ENCODE peak calls at places on chromosomes 16 and 17, in seven cellular contexts. B is CD8-positive, alpha-beta T cell; M is WERI-Rb-1; W is GM23248; D is neural progenitor cell; L is CD8-positive, alpha-beta memory T cell; V is cardiac muscle cell. X is an unnamed sample.

GRCh38 chr17:83054518-83055125 is 24.8 kb upstream of the METRNL start:
- DNase-seq in B (no peak), M (no peak), W (no peak), D (no peak), L (no peak), V (no peak), X (no peak)

GRCh38 chr16:31213877-31214704 is at the start of gene TRIM72:
- DNase-seq in B (no peak), M (no peak), W (no peak), D (no peak), L (no peak), V (no peak), X (no peak)

GRCh38 chr16:155031-155398 is 2.6 kb downstream of the HBZ start:
- DNase-seq in B (no peak), M (no peak), W (no peak), D (no peak), L (no peak), V (no peak), X (no peak)

GRCh38 chr17:77110006-77110374 is 30.8 kb upstream of the SEC14L1 start:
- DNase-seq in B (no peak), M (no peak), W (peak; percentile 43), D (peak; percentile 76), L (no peak), V (no peak), X (no peak)

GRCh38 chr17:51427259-51428255 is 167.2 kb downstream of the UTP18 start:
- DNase-seq in B (peak; percentile 61), M (no peak), W (no peak), D (no peak), L (peak; percentile 23), V (no peak), X (no peak)

GRCh38 chr16:81517630-81518438 is 73.2 kb downstream of the CMIP start:
- DNase-seq in B (no peak), M (no peak), W (peak; percentile 71), D (no peak), L (no peak), V (no peak), X (no peak)

GRCh38 chr17:29505826-29506225 is 61.0 kb downstream of the ABHD15 start:
- DNase-seq in B (no peak), M (no peak), W (no peak), D (no peak), L (no peak), V (no peak), X (no peak)

GRCh38 chr17:48335858-48336500 is 94.0 kb downstream of the SKAP1 start:
- DNase-seq in B (no peak), M (no peak), W (peak; percentile 54), D (peak; percentile 51), L (peak; percentile 48), V (peak; percentile 53), X (no peak)

GRCh38 chr17:43016216-43016615 is 6.0 kb downstream of the VAT1 start:
- DNase-seq in B (no peak), M (no peak), W (no peak), D (no peak), L (no peak), V (no peak), X (no peak)

GRCh38 chr17:61494325-61495160 is 42.3 kb downstream of the TBX4 start:
- DNase-seq in B (no peak), M (no peak), W (no peak), D (no peak), L (no peak), V (no peak), X (no peak)

GRCh38 chr17:31695456-31696090 is 163.5 kb downstream of the COPRS start:
- DNase-seq in B (no peak), M (no peak), W (peak; percentile 78), D (no peak), L (no peak), V (no peak), X (peak; percentile 75)

GRCh38 chr16:75580-76501 is 2.2 kb upstream of the MPG start:
- DNase-seq in B (no peak), M (peak; percentile 49), W (peak; percentile 88), D (peak; percentile 54), L (no peak), V (no peak), X (peak; percentile 91)

GRCh38 chr17:29193146-29193545 is 12.9 kb upstream of the MYO18A start:
- DNase-seq in B (no peak), M (no peak), W (no peak), D (no peak), L (no peak), V (no peak), X (no peak)

GRCh38 chr16:81190667-81191066 is 47.8 kb upstream of the BCO1 start:
- DNase-seq in B (no peak), M (no peak), W (peak; percentile 61), D (no peak), L (no peak), V (no peak), X (no peak)

GRCh38 chr17:34300652-34301390 is 15.3 kb downstream of the CCL11 start:
- DNase-seq in B (no peak), M (no peak), W (peak; percentile 75), D (no peak), L (no peak), V (no peak), X (peak; percentile 13)

GRCh38 chr17:9237053-9237410 is 215.7 kb downstream of the NTN1 start:
- DNase-seq in B (no peak), M (no peak), W (no peak), D (no peak), L (no peak), V (no peak), X (no peak)

GRCh38 chr17:75832164-75832651 is 12.0 kb downstream of the UNC13D start:
- DNase-seq in B (peak; percentile 13), M (peak; percentile 88), W (peak; percentile 76), D (no peak), L (peak; percentile 75), V (no peak), X (peak; percentile 29)

GRCh38 chr17:2025622-2026309 is 632 bp upstream of the RTN4RL1 start:
- DNase-seq in B (no peak), M (peak; percentile 90), W (peak; percentile 80), D (peak; percentile 74), L (no peak), V (peak; percentile 89), X (peak; percentile 69)

GRCh38 chr17:35046740-35047283 is 16.7 kb downstream of the RFFL start:
- DNase-seq in B (peak; percentile 22), M (peak; percentile 25), W (peak; percentile 56), D (peak; percentile 51), L (peak; percentile 67), V (no peak), X (peak; percentile 58)

GRCh38 chr17:6244796-6245195 is 174.6 kb downstream of the WSCD1 start:
- DNase-seq in B (no peak), M (no peak), W (no peak), D (no peak), L (no peak), V (no peak), X (no peak)

GRCh38 chr17:34443832-34444469 is 80.9 kb upstream of the CCL1 start:
- DNase-seq in B (no peak), M (peak; percentile 70), W (no peak), D (peak; percentile 73), L (no peak), V (peak; percentile 21), X (no peak)

GRCh38 chr16:11423315-11424117 is 78.3 kb downstream of the RMI2 start:
- DNase-seq in B (no peak), M (no peak), W (no peak), D (no peak), L (no peak), V (no peak), X (no peak)

GRCh38 chr16:48820379-48820778 is 210.4 kb upstream of the N4BP1 start:
- DNase-seq in B (no peak), M (no peak), W (no peak), D (no peak), L (no peak), V (no peak), X (no peak)

GRCh38 chr17:6420173-6420641 is 14.7 kb downstream of the AIPL1 start:
- DNase-seq in B (no peak), M (peak; percentile 57), W (peak; percentile 46), D (peak; percentile 63), L (no peak), V (peak; percentile 25), X (no peak)

DNA sequence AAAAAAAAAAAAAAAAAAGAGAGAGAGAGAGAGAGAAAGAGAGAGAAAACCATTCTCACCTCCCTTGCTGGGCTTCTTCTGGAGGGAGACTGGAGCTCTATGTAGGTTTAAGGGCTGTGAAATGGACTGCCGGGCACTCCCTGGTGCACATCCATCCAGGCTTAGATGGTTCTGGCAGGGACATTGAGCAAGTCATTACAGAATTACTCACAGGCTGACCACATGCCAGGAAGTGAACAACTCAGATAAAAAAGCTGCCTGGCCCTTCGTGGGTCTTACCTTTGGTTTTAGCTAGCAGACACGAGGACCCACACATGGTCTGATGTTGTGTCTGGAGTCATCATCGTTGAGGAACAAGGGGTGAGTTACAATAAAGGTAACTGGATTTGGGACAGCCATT is 847.4 kb upstream of the EEF2KMT start:
- DNase-seq in B (no peak), M (no peak), W (peak; percentile 6), D (no peak), L (no peak), V (no peak), X (peak; percentile 26)
- H3K36me3 ChIP-seq in B (no peaks in the 10 kb centered on the region), M (no peaks in the 10 kb centered on the region), W (no peaks in the 10 kb centered on the region), D (no peaks in the 10 kb centered on the region), L (no peaks in the 10 kb centered on the region), V (no peaks in the 10 kb centered on the region), X (no peaks in the 10 kb centered on the region)

GRCh38 chr17:80474933-80475915 is 1.2 kb downstream of the NPTX1 start:
- DNase-seq in B (no peak), M (peak; percentile 74), W (peak; percentile 20), D (peak; percentile 50), L (no peak), V (no peak), X (no peak)
- H3K27me3 ChIP-seq in B (peaks cover 34% of the 10 kb centered on the region), M (no peaks in the 10 kb centered on the region), W (peaks cover 65% of the 10 kb centered on the region), D (peaks cover 100% of the 10 kb centered on the region), L (peaks cover 39% of the 10 kb centered on the region), V (peaks cover 100% of the 10 kb centered on the region), X (peaks cover 49% of the 10 kb centered on the region)

DNA sequence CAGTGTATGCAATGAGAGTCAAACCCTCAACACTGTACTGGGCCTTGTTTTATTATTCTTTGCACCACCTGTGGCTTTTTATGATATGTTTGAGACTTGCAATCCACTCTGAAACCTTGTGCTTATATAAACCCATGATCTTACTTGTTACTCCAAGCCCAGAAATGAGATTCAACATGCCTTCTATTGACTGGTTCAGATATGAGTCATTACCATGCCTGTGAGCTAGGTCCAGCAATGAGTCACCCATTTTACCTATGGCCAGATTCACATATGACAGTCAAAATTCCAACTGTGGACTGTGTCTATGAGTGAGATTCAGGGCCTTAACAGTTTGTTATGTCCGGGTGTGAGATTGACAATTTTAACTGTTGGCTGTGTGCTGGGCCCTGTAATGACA is 1846.1 kb downstream of the TP53TG3F start:
- DNase-seq in B (no peak), M (no peak), W (no peak), D (no peak), L (no peak), V (no peak), X (no peak)
- H3K9me3 ChIP-seq in B (peaks cover 4% of the 10 kb centered on the region), M (no peaks in the 10 kb centered on the region), W (no peaks in the 10 kb centered on the region), D (peaks cover 5% of the 10 kb centered on the region), L (no peaks in the 10 kb centered on the region), V (peaks cover under 1% of the 10 kb centered on the region), X (no peaks in the 10 kb centered on the region)

DNA sequence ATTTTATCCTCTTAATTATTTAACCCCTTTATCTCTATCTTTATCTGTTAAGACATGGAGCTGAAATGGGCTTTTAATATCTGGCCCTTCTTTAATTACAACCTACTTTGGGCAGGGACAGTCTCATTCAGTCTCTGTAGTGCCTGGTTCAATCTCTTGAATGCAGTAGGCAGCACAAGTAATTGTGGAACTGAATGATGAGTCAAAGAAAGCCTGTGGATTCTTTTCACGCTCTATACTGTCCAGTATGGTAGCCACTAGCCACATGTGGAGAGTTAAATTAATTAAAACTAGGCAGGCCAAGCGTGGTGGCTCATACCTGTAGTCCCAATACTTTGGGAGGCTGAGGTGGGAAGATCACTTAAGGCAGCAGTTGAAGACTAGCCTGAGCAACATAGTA is 9.3 kb downstream of the BPTF start:
- DNase-seq in B (no peak), M (no peak), W (peak; percentile 9), D (no peak), L (no peak), V (no peak), X (no peak)
- H3K36me3 ChIP-seq in B (no peaks in the 10 kb centered on the region), M (peaks cover 6% of the 10 kb centered on the region), W (no peaks in the 10 kb centered on the region), D (no peaks in the 10 kb centered on the region), L (no peaks in the 10 kb centered on the region), V (no peaks in the 10 kb centered on the region), X (peaks cover 3% of the 10 kb centered on the region)